ENCODE peak calls at places on chromosome 12, in five cellular contexts. One of them, this sample, is unnamed.

GRCh38 chr12:47741340-47741703 is 16.0 kb upstream of the ENDOU start:
- DNase-seq in A549: no peak
- DNase-seq in psoas muscle: peak
- DNase-seq in sigmoid colon: peak
- DNase-seq in ovary: peak
- DNase-seq in this sample: peak

GRCh38 chr12:22116376-22116775 is 70.4 kb downstream of the CMAS start:
- DNase-seq in A549: no peak
- DNase-seq in psoas muscle: no peak
- DNase-seq in sigmoid colon: no peak
- DNase-seq in ovary: no peak
- DNase-seq in this sample: no peak

GRCh38 chr12:62191747-62192485 is 68.3 kb upstream of the USP15 start:
- DNase-seq in A549: peak
- DNase-seq in psoas muscle: peak
- DNase-seq in sigmoid colon: peak
- DNase-seq in ovary: peak
- DNase-seq in this sample: peak

GRCh38 chr12:39503445-39503844 is 60.5 kb upstream of the KIF21A start:
- DNase-seq in A549: peak
- DNase-seq in psoas muscle: no peak
- DNase-seq in sigmoid colon: no peak
- DNase-seq in ovary: no peak
- DNase-seq in this sample: no peak

GRCh38 chr12:101675555-101675954 is 21.9 kb upstream of the CHPT1 start:
- DNase-seq in A549: no peak
- DNase-seq in psoas muscle: no peak
- DNase-seq in sigmoid colon: no peak
- DNase-seq in ovary: no peak
- DNase-seq in this sample: no peak

GRCh38 chr12:1855241-1855640 is 34.9 kb downstream of the LRTM2 start:
- DNase-seq in A549: no peak
- DNase-seq in psoas muscle: no peak
- DNase-seq in sigmoid colon: no peak
- DNase-seq in ovary: no peak
- DNase-seq in this sample: no peak

GRCh38 chr12:10392394-10392930 is 2.6 kb upstream of the KLRK1 start:
- DNase-seq in A549: peak
- DNase-seq in psoas muscle: peak
- DNase-seq in sigmoid colon: peak
- DNase-seq in ovary: no peak
- DNase-seq in this sample: no peak

GRCh38 chr12:59268295-59268809 is 327.5 kb upstream of the SLC16A7 start:
- DNase-seq in A549: no peak
- DNase-seq in psoas muscle: no peak
- DNase-seq in sigmoid colon: no peak
- DNase-seq in ovary: no peak
- DNase-seq in this sample: no peak

GRCh38 chr12:92290016-92290685 is 144.5 kb upstream of the BTG1 start:
- DNase-seq in A549: peak
- DNase-seq in psoas muscle: no peak
- DNase-seq in sigmoid colon: no peak
- DNase-seq in ovary: no peak
- DNase-seq in this sample: no peak

GRCh38 chr12:80895240-80895639 is 42.5 kb downstream of the LIN7A start:
- DNase-seq in A549: no peak
- DNase-seq in psoas muscle: no peak
- DNase-seq in sigmoid colon: no peak
- DNase-seq in ovary: no peak
- DNase-seq in this sample: no peak

GRCh38 chr12:1706284-1707016 is 15.6 kb downstream of the ADIPOR2 start:
- DNase-seq in A549: peak
- DNase-seq in psoas muscle: no peak
- DNase-seq in sigmoid colon: no peak
- DNase-seq in ovary: no peak
- DNase-seq in this sample: no peak

GRCh38 chr12:54413284-54414190 is 5.5 kb downstream of the ITGA5 start:
- DNase-seq in A549: no peak
- DNase-seq in psoas muscle: no peak
- DNase-seq in sigmoid colon: peak
- DNase-seq in ovary: no peak
- DNase-seq in this sample: no peak

GRCh38 chr12:74391283-74391682 is 146.4 kb upstream of the ATXN7L3B start:
- DNase-seq in A549: no peak
- DNase-seq in psoas muscle: no peak
- DNase-seq in sigmoid colon: no peak
- DNase-seq in ovary: no peak
- DNase-seq in this sample: no peak

GRCh38 chr12:119843100-119843499 is 34.0 kb downstream of the CIT start:
- DNase-seq in A549: no peak
- DNase-seq in psoas muscle: no peak
- DNase-seq in sigmoid colon: no peak
- DNase-seq in ovary: no peak
- DNase-seq in this sample: no peak

GRCh38 chr12:46332260-46332659 is 40.3 kb downstream of the SLC38A2 start:
- DNase-seq in A549: peak
- DNase-seq in psoas muscle: no peak
- DNase-seq in sigmoid colon: no peak
- DNase-seq in ovary: no peak
- DNase-seq in this sample: no peak

GRCh38 chr12:45263587-45263986 is 47.7 kb downstream of the ANO6 start:
- DNase-seq in A549: no peak
- DNase-seq in psoas muscle: no peak
- DNase-seq in sigmoid colon: no peak
- DNase-seq in ovary: no peak
- DNase-seq in this sample: no peak

GRCh38 chr12:114926341-114926740 is 242.4 kb upstream of the TBX3 start:
- DNase-seq in A549: no peak
- DNase-seq in psoas muscle: no peak
- DNase-seq in sigmoid colon: no peak
- DNase-seq in ovary: no peak
- DNase-seq in this sample: no peak

GRCh38 chr12:91922139-91922538 is 223.5 kb downstream of the BTG1 start:
- DNase-seq in A549: no peak
- DNase-seq in psoas muscle: no peak
- DNase-seq in sigmoid colon: no peak
- DNase-seq in ovary: no peak
- DNase-seq in this sample: no peak

DNA sequence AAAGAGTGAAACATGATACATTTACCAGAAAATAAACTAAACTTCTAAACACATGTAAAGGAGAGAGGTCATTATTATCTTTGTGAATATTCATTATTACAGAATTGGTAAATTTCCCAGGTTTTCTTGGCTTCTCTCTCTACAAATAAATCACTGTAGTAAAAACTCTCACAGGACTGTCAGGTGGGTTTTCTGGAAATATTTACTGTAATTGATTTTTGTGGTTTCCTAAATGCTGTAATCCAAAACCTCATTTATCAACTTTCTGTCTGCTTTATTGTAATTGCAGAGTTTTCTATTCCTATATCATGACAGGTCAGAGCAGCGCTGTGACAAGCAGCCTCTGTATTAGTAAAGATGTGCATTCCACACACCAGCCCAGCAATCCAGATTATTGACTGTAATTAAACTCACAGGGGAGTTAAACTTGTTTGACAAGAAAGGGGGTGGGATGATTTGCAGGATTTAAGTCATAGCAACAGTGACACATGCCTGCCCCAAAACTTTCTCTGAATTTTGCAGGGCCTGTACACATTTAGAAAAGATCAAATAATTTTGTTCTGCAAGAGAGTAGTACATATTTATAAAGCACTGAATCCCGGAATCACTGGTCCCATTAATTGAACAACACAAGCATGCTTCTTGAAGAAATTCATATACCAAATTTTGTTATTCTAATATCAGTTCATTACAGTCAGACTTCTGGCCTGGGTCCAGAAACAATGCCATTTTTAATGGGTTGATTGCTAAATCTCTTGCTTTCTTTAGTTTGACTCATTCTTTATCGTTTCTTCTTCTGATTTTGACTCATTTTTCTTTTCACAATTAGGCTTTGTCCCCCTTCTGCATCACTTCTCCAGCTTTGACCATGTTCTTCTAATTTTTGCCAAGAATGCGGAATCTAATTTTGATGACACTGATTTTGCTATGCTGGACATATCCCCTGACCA is 42.2 kb downstream of the PTPRO start:
- DNase-seq in A549: no peak
- DNase-seq in psoas muscle: no peak
- DNase-seq in sigmoid colon: no peak
- DNase-seq in ovary: no peak
- DNase-seq in this sample: no peak
- H3K27ac ChIP-seq in A549: no peak
- H3K27ac ChIP-seq in psoas muscle: no peak
- H3K27ac ChIP-seq in sigmoid colon: no peak
- H3K27ac ChIP-seq in ovary: no peak
- H3K27ac ChIP-seq in this sample: no peak

DNA sequence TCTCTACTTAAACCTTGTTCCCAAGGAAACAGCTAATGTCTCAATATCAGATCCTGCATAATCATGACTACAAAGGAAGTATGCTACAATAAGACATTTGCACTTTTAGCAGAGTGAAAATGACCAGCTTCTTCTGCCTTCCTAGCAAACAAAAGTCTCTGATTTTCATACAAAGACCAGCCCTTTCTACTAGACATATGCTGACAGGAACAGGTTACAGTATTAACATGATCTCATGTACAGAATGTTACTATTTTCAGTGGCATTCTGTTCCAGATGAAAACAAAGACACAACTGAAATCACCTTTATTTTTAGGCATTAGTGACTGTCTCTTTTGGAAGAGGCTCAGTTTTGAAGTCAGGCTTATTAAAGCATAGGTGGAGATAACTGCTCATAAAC is 228.6 kb downstream of the MED13L start:
- DNase-seq in A549: no peak
- DNase-seq in psoas muscle: no peak
- DNase-seq in sigmoid colon: no peak
- DNase-seq in ovary: no peak
- DNase-seq in this sample: no peak
- H3K4me3 ChIP-seq in A549: no peak
- H3K4me3 ChIP-seq in psoas muscle: no peak
- H3K4me3 ChIP-seq in sigmoid colon: no peak
- H3K4me3 ChIP-seq in ovary: no peak
- H3K4me3 ChIP-seq in this sample: no peak

DNA sequence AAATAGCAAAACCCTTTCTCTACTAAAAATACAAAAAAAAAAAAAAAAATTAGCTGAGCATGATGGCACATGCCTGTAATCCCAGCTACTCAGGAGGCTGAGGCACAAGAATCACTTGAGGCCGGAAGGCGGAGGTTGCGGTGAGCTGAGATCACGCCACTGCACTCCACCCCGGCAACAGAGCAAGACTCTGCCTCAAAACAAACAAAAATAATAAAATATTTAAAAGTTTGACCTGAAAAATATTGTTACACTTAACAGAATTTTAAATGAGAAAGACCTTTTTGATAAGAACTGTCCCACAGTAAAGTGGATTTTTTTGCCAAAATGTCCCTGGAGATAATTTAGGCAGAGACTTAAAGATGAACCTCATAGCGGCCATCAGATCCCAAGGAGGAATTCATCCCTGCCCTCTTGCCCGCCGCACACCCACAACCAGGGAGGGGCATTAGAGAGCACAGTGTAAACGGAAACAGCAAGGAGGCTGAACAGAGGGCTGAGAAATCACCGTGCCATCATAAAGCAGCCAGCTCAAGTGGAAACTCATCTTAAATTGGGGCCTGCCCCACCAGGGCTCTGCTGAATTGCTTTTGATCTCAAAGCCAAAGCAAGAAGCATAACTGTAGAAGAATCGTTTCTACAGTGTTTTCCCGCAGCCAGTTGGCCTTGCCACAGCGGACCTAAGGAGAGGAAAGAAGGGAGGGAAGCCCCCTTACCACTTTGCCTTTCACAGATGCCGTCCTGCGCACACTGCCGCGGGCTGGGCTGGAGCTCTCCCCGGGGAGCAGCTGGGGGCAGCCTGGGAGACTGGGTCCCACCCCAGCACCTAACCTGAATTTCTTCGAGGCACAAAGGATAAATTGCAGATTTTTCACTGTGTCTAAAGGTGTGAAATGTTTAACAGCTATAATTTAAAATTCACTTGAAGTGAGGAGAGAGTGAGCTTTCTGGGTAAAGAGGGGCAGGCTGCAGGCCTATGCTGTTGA is 52.0 kb upstream of the MMP17 start:
- DNase-seq in A549: no peak
- DNase-seq in psoas muscle: no peak
- DNase-seq in sigmoid colon: no peak
- DNase-seq in ovary: peak
- DNase-seq in this sample: no peak
- H3K27ac ChIP-seq in A549: no peak
- H3K27ac ChIP-seq in psoas muscle: no peak
- H3K27ac ChIP-seq in sigmoid colon: no peak
- H3K27ac ChIP-seq in ovary: no peak
- H3K27ac ChIP-seq in this sample: no peak

GRCh38 chr12:49827351-49828099 is 688 bp downstream of the NCKAP5L start:
- DNase-seq in A549: peak
- DNase-seq in psoas muscle: peak
- DNase-seq in sigmoid colon: peak
- DNase-seq in ovary: peak
- DNase-seq in this sample: peak
- H3K4me3 ChIP-seq in A549: peak
- H3K4me3 ChIP-seq in psoas muscle: peak
- H3K4me3 ChIP-seq in sigmoid colon: peak
- H3K4me3 ChIP-seq in ovary: peak
- H3K4me3 ChIP-seq in this sample: peak

DNA sequence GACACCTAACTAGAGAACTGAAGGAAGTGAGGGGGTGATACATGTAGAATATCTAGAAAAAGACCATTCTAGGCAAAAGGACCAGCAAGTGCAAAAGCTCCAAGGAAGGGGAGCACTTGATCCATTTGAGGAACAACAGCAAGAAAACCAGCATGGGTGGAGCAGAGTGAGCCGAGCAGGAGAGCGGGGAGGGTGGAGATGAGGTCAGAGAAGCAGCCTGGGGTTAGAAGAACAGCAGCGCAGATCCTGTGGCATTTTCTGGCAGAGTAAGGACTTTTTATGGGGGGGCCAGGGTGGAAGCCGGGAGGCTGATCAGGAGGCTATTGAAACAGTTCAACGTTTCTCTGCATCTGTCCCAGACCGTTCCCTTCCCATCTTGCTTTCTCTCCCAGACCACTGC is 24.5 kb upstream of the TMCC3 start:
- DNase-seq in A549: no peak
- DNase-seq in psoas muscle: peak
- DNase-seq in sigmoid colon: peak
- DNase-seq in ovary: no peak
- DNase-seq in this sample: no peak
- H3K27ac ChIP-seq in A549: no peak
- H3K27ac ChIP-seq in psoas muscle: no peak
- H3K27ac ChIP-seq in sigmoid colon: no peak
- H3K27ac ChIP-seq in ovary: no peak
- H3K27ac ChIP-seq in this sample: no peak

GRCh38 chr12:14261096-14261495 is 104.4 kb upstream of the ATF7IP start:
- DNase-seq in A549: no peak
- DNase-seq in psoas muscle: no peak
- DNase-seq in sigmoid colon: no peak
- DNase-seq in ovary: peak
- DNase-seq in this sample: no peak
- H3K4me3 ChIP-seq in A549: no peak
- H3K4me3 ChIP-seq in psoas muscle: peak
- H3K4me3 ChIP-seq in sigmoid colon: peak
- H3K4me3 ChIP-seq in ovary: no peak
- H3K4me3 ChIP-seq in this sample: no peak